ENCODE peak calls at places on chromosomes 5 and 9, in nine cellular contexts. I, Z, G, O, J, M, K, T and V are unnamed samples. For H3K9me3 and H3K4me1, the result is how much of the 10 kb centered on the place peaks cover.

GRCh38 chr9:70639853-70640814 is 225.7 kb upstream of the KLF9 start:
- DNase-seq in I (peak), Z (no peak), G (peak), O (no peak), J (no peak), M (no peak), K (no peak), T (no peak), V (no peak)

GRCh38 chr5:10863763-10864383 is 102.8 kb upstream of the DAP start:
- DNase-seq in I (peak), Z (no peak), G (peak), O (no peak), J (no peak), M (no peak), K (peak), T (peak), V (peak)

GRCh38 chr9:135521608-135522095 is 412 bp downstream of the LCN1 start:
- DNase-seq in I (no peak), Z (no peak), G (no peak), O (no peak), J (no peak), M (no peak), K (peak), T (no peak), V (no peak)

GRCh38 chr9:119074017-119074416 is 295.2 kb downstream of the BRINP1 start:
- DNase-seq in I (no peak), Z (no peak), G (no peak), O (no peak), J (no peak), M (no peak), K (no peak), T (no peak), V (no peak)

GRCh38 chr9:5440426-5440825 is 2.7 kb upstream of the PLGRKT start:
- DNase-seq in I (no peak), Z (no peak), G (no peak), O (no peak), J (no peak), M (no peak), K (no peak), T (no peak), V (no peak)

GRCh38 chr9:21856301-21857094 is 54.1 kb downstream of the MTAP start:
- DNase-seq in I (peak), Z (no peak), G (no peak), O (no peak), J (no peak), M (no peak), K (no peak), T (no peak), V (no peak)

GRCh38 chr5:116645627-116646026 is 71.0 kb upstream of the SEMA6A start:
- DNase-seq in I (no peak), Z (no peak), G (no peak), O (no peak), J (no peak), M (no peak), K (no peak), T (no peak), V (no peak)

GRCh38 chr9:94801242-94801641 is 74.7 kb downstream of the AOPEP start:
- DNase-seq in I (peak), Z (no peak), G (no peak), O (no peak), J (no peak), M (no peak), K (no peak), T (no peak), V (no peak)

GRCh38 chr9:133657120-133657661 is 21.0 kb downstream of the DBH start:
- DNase-seq in I (peak), Z (no peak), G (no peak), O (no peak), J (no peak), M (no peak), K (no peak), T (no peak), V (no peak)

GRCh38 chr9:34376596-34377401 is at the start of gene MYORG:
- DNase-seq in I (peak), Z (peak), G (peak), O (peak), J (peak), M (peak), K (peak), T (peak), V (peak)
- TF ChIP-seq POLR2A in I (no peak), Z (no peak), G (peak), O (peak), J (peak), M (no peak), K (peak), T (no peak), V (peak)

GRCh38 chr5:2581418-2581817 is 170.1 kb downstream of the IRX2 start:
- DNase-seq in I (no peak), Z (no peak), G (no peak), O (peak), J (no peak), M (no peak), K (no peak), T (no peak), V (no peak)
- H3K9me3 ChIP-seq in I (under half), Z (under half), G (under half), O (under half), J (under half), M (under half), K (under half), T (under half), V (under half)

GRCh38 chr5:76674330-76675066 is 41.4 kb upstream of the F2R start:
- DNase-seq in I (no peak), Z (no peak), G (no peak), O (no peak), J (no peak), M (no peak), K (no peak), T (no peak), V (no peak)
- H3K4me1 ChIP-seq in I (under half), Z (under half), G (under half), O (under half), J (under half), M (under half), K (under half), T (under half), V (under half)

GRCh38 chr9:69637193-69637592 is 35.0 kb downstream of the APBA1 start:
- DNase-seq in I (no peak), Z (no peak), G (no peak), O (no peak), J (no peak), M (no peak), K (no peak), T (no peak), V (no peak)
- TF ChIP-seq POLR2A in I (no peak), Z (no peak), G (no peak), O (no peak), J (no peak), M (no peak), K (no peak), T (no peak), V (no peak)

GRCh38 chr9:15069106-15069505 is 158.9 kb upstream of the FREM1 start:
- DNase-seq in I (no peak), Z (no peak), G (no peak), O (no peak), J (no peak), M (no peak), K (no peak), T (no peak), V (no peak)
- H3K9me3 ChIP-seq in I (under half), Z (under half), G (under half), O (under half), J (under half), M (under half), K (under half), T (under half), V (under half)

GRCh38 chr9:114056527-114056926 is 21.6 kb downstream of the AMBP start:
- DNase-seq in I (no peak), Z (no peak), G (no peak), O (no peak), J (no peak), M (no peak), K (no peak), T (no peak), V (peak)
- H3K4me1 ChIP-seq in I (under half), Z (under half), G (under half), O (under half), J (under half), M (under half), K (under half), T (under half), V (under half)

GRCh38 chr5:138245717-138246116 is 28.7 kb downstream of the GFRA3 start:
- DNase-seq in I (no peak), Z (no peak), G (no peak), O (no peak), J (no peak), M (no peak), K (no peak), T (no peak), V (peak)
- TF ChIP-seq POLR2A in I (no peak), Z (no peak), G (no peak), O (no peak), J (no peak), M (no peak), K (no peak), T (no peak), V (no peak)

DNA sequence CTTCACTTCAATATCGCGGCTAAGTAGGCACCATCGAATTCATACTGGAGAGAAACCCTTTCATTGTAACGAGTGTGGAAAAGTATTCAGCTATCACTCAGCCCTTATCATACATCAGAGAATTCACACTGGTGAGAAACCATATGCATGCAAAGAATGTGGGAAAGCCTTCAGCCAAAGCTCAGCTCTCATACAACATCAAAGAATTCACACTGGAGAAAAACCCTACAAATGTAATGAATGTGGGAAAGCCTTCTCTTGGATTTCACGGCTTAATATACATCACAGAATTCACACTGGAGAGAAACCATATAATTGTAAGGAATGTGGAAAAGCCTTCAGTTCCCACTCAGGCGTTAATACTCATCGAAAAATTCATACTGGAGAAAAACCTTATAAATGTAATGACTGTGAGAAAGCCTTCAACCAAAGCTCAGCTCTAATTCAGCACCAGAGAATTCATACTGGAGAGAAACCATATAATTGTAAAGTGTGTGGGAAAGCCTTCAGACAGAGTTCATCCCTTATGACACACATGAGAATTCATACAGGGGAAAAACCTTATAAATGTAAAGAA is 9.5 kb downstream of the ZNF879 start:
- DNase-seq in I (no peak), Z (no peak), G (no peak), O (no peak), J (no peak), M (no peak), K (no peak), T (no peak), V (no peak)
- H3K9me3 ChIP-seq in I (half or more), Z (under half), G (under half), O (half or more), J (half or more), M (under half), K (half or more), T (half or more), V (under half)

DNA sequence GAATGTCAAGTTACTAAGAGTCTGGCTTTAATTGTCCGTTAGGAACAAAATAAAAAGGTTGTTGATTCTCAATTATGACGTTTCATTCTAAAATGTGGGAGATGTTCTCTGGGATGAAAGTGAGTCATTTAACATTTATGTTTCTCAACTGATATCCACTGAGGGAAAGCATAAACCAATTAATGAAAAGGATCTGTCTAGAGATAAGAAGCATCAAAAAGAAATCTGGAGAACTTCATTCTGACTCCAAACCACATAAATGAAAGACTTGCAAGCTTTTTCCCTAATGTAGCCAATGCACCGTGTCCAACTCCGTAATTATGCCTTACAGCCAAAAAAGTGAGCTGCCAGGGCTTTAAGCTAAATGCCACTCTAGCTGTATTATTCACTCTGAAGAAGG is 654.2 kb downstream of the TLE1 start:
- DNase-seq in I (peak), Z (no peak), G (no peak), O (no peak), J (peak), M (no peak), K (no peak), T (no peak), V (no peak)
- H3K4me1 ChIP-seq in I (under half), Z (under half), G (under half), O (under half), J (under half), M (under half), K (under half), T (under half), V (under half)